ENCODE peak calls at places on chromosomes 2 and 18, in five cellular contexts. One of them, this sample, is unnamed.
A peak's percentile ranks its signal among the peaks of the same experiment; 100 is the strongest.

GRCh38 chr2:164992818-164993217 is 37.5 kb upstream of the SLC38A11 start:
- DNase-seq in uterus: peak; percentile 57
- DNase-seq in SJSA1: peak; percentile 73
- DNase-seq in fibroblast of lung: peak; percentile 80
- DNase-seq in IMR-90: peak; percentile 89
- DNase-seq in this sample: peak; percentile 29

GRCh38 chr2:176079851-176080539 is 3.8 kb downstream of the EVX2 start:
- DNase-seq in uterus: no peak
- DNase-seq in IMR-90: peak; percentile 30
- DNase-seq in fibroblast of lung: no peak
- DNase-seq in SJSA1: peak; percentile 78
- DNase-seq in this sample: no peak

GRCh38 chr2:20533993-20534591 is 87.2 kb downstream of the RHOB start:
- DNase-seq in SJSA1: no peak
- DNase-seq in fibroblast of lung: no peak
- DNase-seq in uterus: no peak
- DNase-seq in IMR-90: no peak
- DNase-seq in this sample: no peak

GRCh38 chr2:72143441-72144356 is 4.0 kb downstream of the CYP26B1 start:
- DNase-seq in fibroblast of lung: no peak
- DNase-seq in SJSA1: peak; percentile 37
- DNase-seq in uterus: peak; percentile 9
- DNase-seq in IMR-90: no peak
- DNase-seq in this sample: no peak

GRCh38 chr18:28485210-28485801 is 308.4 kb upstream of the CDH2 start:
- DNase-seq in uterus: no peak
- DNase-seq in IMR-90: no peak
- DNase-seq in fibroblast of lung: no peak
- DNase-seq in SJSA1: no peak
- DNase-seq in this sample: no peak

GRCh38 chr2:57981369-57981768 is 65.2 kb upstream of the VRK2 start:
- DNase-seq in SJSA1: no peak
- DNase-seq in fibroblast of lung: peak; percentile 59
- DNase-seq in uterus: no peak
- DNase-seq in IMR-90: peak; percentile 61
- DNase-seq in this sample: no peak

GRCh38 chr18:35469696-35470095 is 28.1 kb downstream of the INO80C start:
- DNase-seq in fibroblast of lung: no peak
- DNase-seq in SJSA1: peak; percentile 62
- DNase-seq in IMR-90: peak; percentile 44
- DNase-seq in uterus: no peak
- DNase-seq in this sample: no peak

GRCh38 chr2:206974556-206974955 is 35.2 kb downstream of the CPO start:
- DNase-seq in fibroblast of lung: no peak
- DNase-seq in IMR-90: no peak
- DNase-seq in SJSA1: no peak
- DNase-seq in uterus: no peak
- DNase-seq in this sample: no peak

GRCh38 chr18:55419939-55420664 is 167.9 kb downstream of the TCF4 start:
- DNase-seq in IMR-90: no peak
- DNase-seq in uterus: no peak
- DNase-seq in fibroblast of lung: peak; percentile 53
- DNase-seq in SJSA1: no peak
- DNase-seq in this sample: no peak

GRCh38 chr2:160156665-160157064 is 43.4 kb downstream of the ITGB6 start:
- DNase-seq in fibroblast of lung: peak; percentile 74
- DNase-seq in IMR-90: peak; percentile 83
- DNase-seq in uterus: no peak
- DNase-seq in SJSA1: no peak
- DNase-seq in this sample: no peak

GRCh38 chr18:58793361-58793760 is 71.3 kb upstream of the ZNF532 start:
- DNase-seq in IMR-90: peak; percentile 90
- DNase-seq in uterus: peak; percentile 35
- DNase-seq in fibroblast of lung: peak; percentile 81
- DNase-seq in SJSA1: no peak
- DNase-seq in this sample: no peak

GRCh38 chr18:3623769-3624545 is 174.0 kb downstream of the TGIF1 start:
- DNase-seq in IMR-90: peak; percentile 98
- DNase-seq in uterus: peak; percentile 61
- DNase-seq in SJSA1: peak; percentile 97
- DNase-seq in fibroblast of lung: peak; percentile 96
- DNase-seq in this sample: no peak

GRCh38 chr18:10202947-10203346 is 251.5 kb upstream of the APCDD1 start:
- DNase-seq in fibroblast of lung: no peak
- DNase-seq in SJSA1: no peak
- DNase-seq in uterus: no peak
- DNase-seq in IMR-90: no peak
- DNase-seq in this sample: no peak

GRCh38 chr2:25684577-25684976 is 11.2 kb upstream of the DTNB start:
- DNase-seq in IMR-90: no peak
- DNase-seq in SJSA1: no peak
- DNase-seq in fibroblast of lung: no peak
- DNase-seq in uterus: no peak
- DNase-seq in this sample: no peak

GRCh38 chr18:75161629-75162028 is 47.3 kb downstream of the PTGR3 start:
- DNase-seq in fibroblast of lung: no peak
- DNase-seq in uterus: no peak
- DNase-seq in IMR-90: no peak
- DNase-seq in SJSA1: peak; percentile 79
- DNase-seq in this sample: no peak
- H3K4me3 ChIP-seq in fibroblast of lung: peak overlapping the region; percentile 6
- H3K4me3 ChIP-seq in uterus: no peak overlapping the region
- H3K4me3 ChIP-seq in IMR-90: no peak overlapping the region
- H3K4me3 ChIP-seq in SJSA1: peak overlapping the region; percentile 39
- H3K4me3 ChIP-seq in this sample: peak overlapping the region; percentile 45

DNA sequence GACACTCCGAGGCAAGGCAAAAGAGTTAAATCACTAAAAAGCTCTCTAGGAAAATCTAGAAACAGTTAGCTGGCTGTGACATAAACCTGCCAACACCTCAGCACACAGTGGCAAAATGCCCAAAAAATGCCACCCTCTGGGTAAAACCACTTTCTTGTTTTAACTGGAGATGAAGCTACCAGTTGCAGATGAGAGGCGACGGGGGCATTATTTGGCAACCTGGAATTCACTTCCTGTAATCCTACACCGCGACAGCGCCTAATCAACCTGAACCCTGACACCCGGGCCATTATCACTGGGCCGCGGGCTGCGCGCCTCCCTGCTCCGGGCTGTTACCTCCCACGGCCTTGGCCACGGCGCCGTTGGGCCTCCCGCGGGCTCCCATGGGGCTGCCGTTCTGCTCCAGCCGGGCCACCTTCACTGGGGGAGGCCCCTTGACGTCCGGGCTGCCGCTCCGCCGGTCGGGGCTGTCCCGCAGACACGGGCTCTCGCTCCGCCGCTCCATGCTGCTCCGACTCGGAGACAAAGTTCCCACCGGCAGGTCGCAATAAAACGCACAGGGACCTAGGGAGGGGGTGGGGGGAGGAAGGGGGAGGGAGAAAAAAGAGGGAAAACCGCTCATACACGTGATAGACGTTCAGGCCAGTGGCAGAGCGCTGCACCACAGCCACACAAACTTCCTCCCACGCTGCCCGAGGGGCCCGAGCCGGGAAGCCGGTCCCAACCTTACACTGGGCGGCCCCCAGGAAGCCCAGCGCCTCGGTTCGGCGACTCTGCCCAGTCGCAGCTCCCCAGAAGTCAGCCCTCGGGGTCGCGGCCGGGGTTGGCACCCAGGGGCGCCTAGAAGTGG is 2.0 kb downstream of the SATB2 start:
- DNase-seq in fibroblast of lung: peak; percentile 29
- DNase-seq in IMR-90: peak; percentile 31
- DNase-seq in uterus: no peak
- DNase-seq in SJSA1: peak; percentile 59
- DNase-seq in this sample: no peak
- H3K4me3 ChIP-seq in fibroblast of lung: peak overlapping the region; percentile 80
- H3K4me3 ChIP-seq in IMR-90: peak overlapping the region; percentile 78
- H3K4me3 ChIP-seq in uterus: peak overlapping the region; percentile 62
- H3K4me3 ChIP-seq in SJSA1: peak overlapping the region; percentile 80
- H3K4me3 ChIP-seq in this sample: no peak overlapping the region

GRCh38 chr2:237598468-237599208 is 8.1 kb upstream of the RAB17 start:
- DNase-seq in fibroblast of lung: no peak
- DNase-seq in uterus: no peak
- DNase-seq in IMR-90: no peak
- DNase-seq in SJSA1: no peak
- DNase-seq in this sample: no peak
- H3K4me3 ChIP-seq in fibroblast of lung: no peak overlapping the region
- H3K4me3 ChIP-seq in uterus: no peak overlapping the region
- H3K4me3 ChIP-seq in IMR-90: no peak overlapping the region
- H3K4me3 ChIP-seq in SJSA1: no peak overlapping the region
- H3K4me3 ChIP-seq in this sample: no peak overlapping the region

GRCh38 chr18:48939368-48940097 is 11.2 kb downstream of the SMAD7 start:
- DNase-seq in uterus: no peak
- DNase-seq in IMR-90: no peak
- DNase-seq in SJSA1: no peak
- DNase-seq in fibroblast of lung: peak; percentile 42
- DNase-seq in this sample: no peak
- H3K4me3 ChIP-seq in uterus: peak overlapping the region; percentile 14
- H3K4me3 ChIP-seq in IMR-90: no peak overlapping the region
- H3K4me3 ChIP-seq in SJSA1: no peak overlapping the region
- H3K4me3 ChIP-seq in fibroblast of lung: no peak overlapping the region
- H3K4me3 ChIP-seq in this sample: no peak overlapping the region

GRCh38 chr2:130328710-130329109 is 14.0 kb upstream of the IMP4 start:
- DNase-seq in fibroblast of lung: peak; percentile 21
- DNase-seq in uterus: no peak
- DNase-seq in SJSA1: no peak
- DNase-seq in IMR-90: peak; percentile 32
- DNase-seq in this sample: no peak
- H3K4me3 ChIP-seq in fibroblast of lung: no peak overlapping the region
- H3K4me3 ChIP-seq in uterus: no peak overlapping the region
- H3K4me3 ChIP-seq in SJSA1: no peak overlapping the region
- H3K4me3 ChIP-seq in IMR-90: no peak overlapping the region
- H3K4me3 ChIP-seq in this sample: no peak overlapping the region

GRCh38 chr18:78827141-78827540 is 152.5 kb upstream of the SALL3 start:
- DNase-seq in uterus: no peak
- DNase-seq in IMR-90: no peak
- DNase-seq in SJSA1: no peak
- DNase-seq in fibroblast of lung: no peak
- DNase-seq in this sample: no peak

GRCh38 chr18:78825168-78825567 is 154.4 kb upstream of the SALL3 start:
- DNase-seq in SJSA1: no peak
- DNase-seq in uterus: no peak
- DNase-seq in fibroblast of lung: no peak
- DNase-seq in IMR-90: no peak
- DNase-seq in this sample: no peak

GRCh38 chr18:78828131-78828530 is 151.5 kb upstream of the SALL3 start:
- DNase-seq in uterus: no peak
- DNase-seq in fibroblast of lung: no peak
- DNase-seq in SJSA1: no peak
- DNase-seq in IMR-90: no peak
- DNase-seq in this sample: no peak

GRCh38 chr18:78830161-78830560 is 149.5 kb upstream of the SALL3 start:
- DNase-seq in SJSA1: no peak
- DNase-seq in fibroblast of lung: no peak
- DNase-seq in IMR-90: no peak
- DNase-seq in uterus: no peak
- DNase-seq in this sample: no peak

GRCh38 chr18:78826631-78827030 is 153.0 kb upstream of the SALL3 start:
- DNase-seq in fibroblast of lung: no peak
- DNase-seq in SJSA1: no peak
- DNase-seq in IMR-90: no peak
- DNase-seq in uterus: no peak
- DNase-seq in this sample: no peak
- H3K4me3 ChIP-seq in fibroblast of lung: no peak overlapping the region
- H3K4me3 ChIP-seq in SJSA1: no peak overlapping the region
- H3K4me3 ChIP-seq in IMR-90: no peak overlapping the region
- H3K4me3 ChIP-seq in uterus: no peak overlapping the region
- H3K4me3 ChIP-seq in this sample: no peak overlapping the region

GRCh38 chr18:48541747-48542108 is 2.9 kb downstream of the CTIF start:
- DNase-seq in fibroblast of lung: no peak
- DNase-seq in IMR-90: no peak
- DNase-seq in SJSA1: no peak
- DNase-seq in uterus: no peak
- DNase-seq in this sample: no peak
- H3K4me3 ChIP-seq in fibroblast of lung: peak overlapping the region; percentile 60
- H3K4me3 ChIP-seq in IMR-90: peak overlapping the region; percentile 96
- H3K4me3 ChIP-seq in SJSA1: peak overlapping the region; percentile 79
- H3K4me3 ChIP-seq in uterus: peak overlapping the region; percentile 60
- H3K4me3 ChIP-seq in this sample: no peak overlapping the region

GRCh38 chr18:33536904-33537303 is 41.1 kb upstream of the ASXL3 start:
- DNase-seq in SJSA1: no peak
- DNase-seq in IMR-90: no peak
- DNase-seq in fibroblast of lung: no peak
- DNase-seq in uterus: no peak
- DNase-seq in this sample: no peak
- H3K4me3 ChIP-seq in SJSA1: no peak overlapping the region
- H3K4me3 ChIP-seq in IMR-90: no peak overlapping the region
- H3K4me3 ChIP-seq in fibroblast of lung: no peak overlapping the region
- H3K4me3 ChIP-seq in uterus: no peak overlapping the region
- H3K4me3 ChIP-seq in this sample: no peak overlapping the region

DNA sequence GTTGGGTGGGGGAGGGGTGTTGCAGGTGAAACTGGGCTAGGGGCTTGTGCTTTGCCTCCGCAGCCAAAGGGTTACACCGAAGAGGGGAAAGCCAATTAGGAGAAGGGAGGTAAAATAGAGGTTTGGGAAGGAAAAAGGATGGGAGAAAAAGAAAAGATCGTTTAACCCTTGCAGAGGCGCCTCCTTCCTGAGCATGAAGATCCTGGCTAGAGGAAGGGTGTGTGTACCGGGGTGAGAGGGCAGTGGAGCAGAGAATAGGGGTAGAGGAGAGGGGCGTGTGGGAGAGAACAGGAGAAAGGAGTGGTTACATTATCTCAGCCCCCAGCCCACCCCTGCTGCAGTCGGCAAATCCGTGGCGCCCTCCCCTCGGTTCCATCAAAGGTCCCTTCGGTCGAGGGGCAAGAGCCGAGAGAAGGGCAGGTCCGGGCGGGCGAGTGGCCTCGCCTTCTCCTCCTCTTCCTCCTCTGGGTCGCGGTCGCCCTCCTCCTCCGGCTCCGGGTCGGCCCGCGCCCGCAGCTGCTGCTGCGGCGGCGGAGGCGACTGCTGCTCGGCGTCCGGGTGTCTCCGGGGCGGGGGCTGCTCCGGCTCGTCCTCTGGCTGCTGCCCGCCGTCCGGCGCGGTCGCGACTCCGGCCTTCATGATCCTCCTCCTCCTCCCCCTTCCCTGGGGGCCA is 1.2 kb downstream of the MARCHF4 start:
- DNase-seq in fibroblast of lung: no peak
- DNase-seq in IMR-90: no peak
- DNase-seq in uterus: no peak
- DNase-seq in SJSA1: no peak
- DNase-seq in this sample: no peak
- H3K4me3 ChIP-seq in fibroblast of lung: peak overlapping the region; percentile 43
- H3K4me3 ChIP-seq in IMR-90: peak overlapping the region; percentile 59
- H3K4me3 ChIP-seq in uterus: no peak overlapping the region
- H3K4me3 ChIP-seq in SJSA1: peak overlapping the region; percentile 48
- H3K4me3 ChIP-seq in this sample: no peak overlapping the region